ENCODE peak calls at places on chromosomes 13 and 19, in ten cellular contexts. G is breast epithelium; N is uterus; C is HCT116; F is heart right ventricle; P is spleen; Z is colonic mucosa; R is body of pancreas; Q is thoracic aorta; O is CD4-positive, CD25-positive, alpha-beta regulatory T cell. H is an unnamed sample. For H3K4me1, the result is how much of the 10 kb centered on the place peaks cover.

GRCh38 chr13:37360556-37360955 is 238.0 kb downstream of the POSTN start:
- DNase-seq in N (no peak), C (no peak), O (no peak), Q (no peak), Z (no peak), G (no peak), P (no peak), R (no peak), F (no peak), H (peak)

GRCh38 chr19:42246143-42246868 is 3.9 kb upstream of the GSK3A start:
- DNase-seq in G (peak), F (peak), C (no peak), Q (peak), N (peak), R (peak), P (peak), Z (peak), O (no peak), H (peak)

GRCh38 chr19:18098891-18099622 is 1.5 kb downstream of the MAST3 start:
- DNase-seq in G (no peak), P (peak), Z (no peak), F (no peak), R (no peak), Q (no peak), O (peak), N (no peak), C (no peak), H (no peak)

GRCh38 chr13:98334620-98335205 is 157.6 kb upstream of the RNF113B start:
- DNase-seq in Z (no peak), N (no peak), P (no peak), F (no peak), Q (no peak), R (no peak), O (no peak), C (no peak), G (no peak), H (no peak)

GRCh38 chr19:32868206-32868950 is 1.2 kb downstream of the SLC7A9 start:
- DNase-seq in G (no peak), F (no peak), O (no peak), C (no peak), Z (no peak), Q (no peak), R (no peak), P (peak), N (no peak), H (no peak)

GRCh38 chr13:111006508-111007031 is 91.7 kb upstream of the ANKRD10 start:
- DNase-seq in Z (peak), C (no peak), Q (peak), R (peak), G (no peak), N (peak), F (peak), P (no peak), O (no peak), H (peak)

GRCh38 chr19:41351339-41352245 is 2.1 kb downstream of the TGFB1 start:
- DNase-seq in O (peak), F (peak), G (no peak), C (no peak), P (peak), R (peak), Q (no peak), Z (peak), N (peak), H (peak)

GRCh38 chr13:69828527-69828926 is 279.1 kb upstream of the ATXN8OS start:
- DNase-seq in O (no peak), P (no peak), F (no peak), C (no peak), Z (no peak), N (no peak), G (no peak), R (no peak), Q (no peak), H (no peak)

GRCh38 chr19:12648088-12648487 is 18.5 kb downstream of the MAN2B1 start:
- DNase-seq in Z (peak), O (no peak), R (peak), G (no peak), N (no peak), P (no peak), C (no peak), F (no peak), Q (no peak), H (no peak)

GRCh38 chr13:98273067-98273823 is 96.2 kb upstream of the RNF113B start:
- DNase-seq in F (no peak), Z (no peak), Q (no peak), R (no peak), N (no peak), P (no peak), O (no peak), G (no peak), C (no peak), H (no peak)

GRCh38 chr13:97223711-97224461 is 1.8 kb downstream of the MBNL2 start:
- DNase-seq in P (peak), F (peak), C (peak), Q (no peak), N (peak), R (peak), O (peak), G (no peak), Z (peak), H (peak)

GRCh38 chr13:33139186-33139585 is 123.0 kb downstream of the KL start:
- DNase-seq in Z (no peak), C (no peak), O (no peak), R (peak), P (no peak), G (no peak), Q (peak), F (peak), N (peak), H (no peak)

GRCh38 chr13:79392882-79393563 is 13.0 kb downstream of the RBM26 start:
- DNase-seq in P (no peak), G (no peak), N (no peak), Z (no peak), R (no peak), Q (no peak), O (peak), F (no peak), C (no peak), H (no peak)

GRCh38 chr13:29936051-29936813 is 85.8 kb upstream of the UBL3 start:
- DNase-seq in R (peak), Z (no peak), P (peak), O (peak), F (no peak), Q (no peak), N (no peak), G (no peak), C (no peak), H (no peak)
- H3K4me3 ChIP-seq in R (no peak), Z (no peak), P (peak), O (peak), F (no peak), Q (peak), N (no peak), G (no peak), C (no peak), H (no peak)

DNA sequence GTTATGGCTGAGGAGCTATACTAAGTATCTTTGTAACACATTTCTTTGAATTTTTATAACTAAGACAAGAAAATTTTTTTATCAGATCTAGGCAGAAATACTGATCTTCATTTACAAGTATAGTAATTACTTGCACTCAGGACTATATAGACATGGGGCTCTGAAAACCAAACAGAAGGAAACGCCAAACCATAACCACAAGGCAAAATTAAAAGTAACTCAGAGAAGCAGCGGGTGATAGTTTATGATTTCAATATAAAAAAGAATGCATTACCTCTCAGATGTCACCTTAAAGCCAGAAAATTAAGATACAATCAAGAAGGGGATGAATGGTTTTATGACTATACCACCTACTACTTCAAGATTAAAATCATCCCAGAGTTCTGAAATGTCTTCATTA is 6.7 kb downstream of the SHISA2 start:
- DNase-seq in O (no peak), N (no peak), Q (no peak), R (no peak), F (no peak), Z (no peak), C (no peak), G (no peak), P (no peak), H (no peak)
- H3K4me1 ChIP-seq in O (under half), N (under half), Q (under half), R (under half), F (under half), Z (under half), C (under half), G (under half), P (under half), H (under half)

GRCh38 chr19:4279530-4280422 is 710 bp downstream of the SHD start:
- DNase-seq in Z (no peak), G (no peak), N (no peak), C (no peak), O (no peak), Q (no peak), R (no peak), P (no peak), F (no peak), H (no peak)
- H3K4me3 ChIP-seq in Z (peak), G (no peak), N (no peak), C (no peak), O (no peak), Q (peak), R (no peak), P (peak), F (peak), H (no peak)

DNA sequence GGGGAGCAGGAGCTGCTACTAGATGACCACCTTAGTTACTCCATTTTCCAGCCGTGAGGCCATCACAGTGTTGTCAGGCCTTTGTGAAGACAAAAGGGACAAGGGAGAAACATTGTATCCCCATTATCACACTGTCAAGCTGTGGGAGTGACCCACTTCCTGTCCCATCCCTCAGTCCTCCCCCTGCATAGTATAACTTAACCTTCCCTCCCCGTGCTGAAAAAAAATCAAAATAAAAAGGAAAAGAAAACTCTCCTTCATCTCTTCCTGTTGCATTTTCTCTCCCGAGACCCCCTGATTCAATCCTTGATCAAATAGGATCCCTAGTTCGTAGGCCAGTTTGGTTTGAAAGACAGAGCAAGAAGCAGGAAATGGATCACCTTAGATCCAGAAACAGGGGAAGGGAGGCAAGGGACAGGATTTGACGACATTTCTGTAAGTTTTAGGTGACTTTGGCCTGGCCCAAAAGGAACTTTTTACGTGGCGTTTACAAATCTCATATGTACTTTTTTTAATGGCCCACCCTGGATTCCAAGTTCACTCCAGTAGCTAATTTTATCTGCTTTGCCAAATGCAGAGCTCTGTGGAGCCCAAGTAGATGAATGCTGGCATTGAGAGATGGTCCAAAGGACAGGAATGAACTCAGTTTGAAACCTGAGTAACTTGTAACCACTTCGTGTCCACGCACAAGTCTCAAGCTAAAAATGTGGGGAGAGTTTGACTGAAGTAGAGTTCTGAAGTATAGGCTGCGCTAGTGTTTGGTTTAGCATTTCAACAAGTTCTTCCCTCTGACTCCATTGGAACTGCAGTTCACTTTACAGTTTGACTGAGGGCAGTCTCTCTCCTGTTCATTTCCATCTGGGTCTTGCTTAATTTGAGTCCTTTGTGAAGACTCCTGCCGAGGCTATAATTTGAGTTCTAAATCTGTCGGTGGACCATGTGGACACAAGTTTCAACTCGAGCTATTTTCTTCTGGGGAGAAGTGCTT is 16.6 kb upstream of the GATAD2A start:
- DNase-seq in Q (no peak), G (no peak), R (no peak), Z (no peak), N (no peak), O (peak), P (peak), C (no peak), F (no peak), H (no peak)
- H3K4me1 ChIP-seq in Q (half or more), G (under half), R (under half), Z (under half), N (under half), O (half or more), P (half or more), C (under half), F (half or more), H (under half)

DNA sequence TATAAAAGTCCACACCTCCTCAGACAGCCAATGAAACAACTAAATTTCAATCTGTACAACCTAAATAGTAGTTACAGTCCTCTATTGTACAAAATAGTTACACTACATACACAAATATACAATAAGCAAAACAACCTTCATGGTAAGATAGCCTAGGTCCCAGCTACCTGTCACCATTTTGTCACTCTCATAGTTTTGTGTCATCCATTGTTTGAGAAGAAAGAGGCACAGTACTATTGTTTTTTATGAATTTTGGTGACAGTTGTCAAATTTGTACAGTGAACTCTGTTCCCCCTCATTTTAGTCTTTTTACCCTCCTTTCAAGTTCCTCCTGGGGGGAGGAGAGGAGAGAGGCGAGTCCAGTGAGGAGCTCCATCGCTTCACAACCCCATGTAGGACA is 60.2 kb downstream of the SERP2 start:
- DNase-seq in C (no peak), F (no peak), N (no peak), R (no peak), Z (no peak), O (no peak), P (no peak), Q (no peak), G (no peak), H (no peak)
- H3K4me3 ChIP-seq in C (peak), F (peak), N (peak), R (no peak), Z (peak), O (no peak), P (peak), Q (peak), G (peak), H (no peak)

GRCh38 chr19:2242092-2242537 is 5.5 kb downstream of the SF3A2 start:
- DNase-seq in Q (no peak), R (no peak), C (no peak), O (no peak), N (no peak), G (no peak), Z (no peak), F (no peak), P (no peak), H (no peak)
- H3K4me1 ChIP-seq in Q (half or more), R (half or more), C (under half), O (half or more), N (under half), G (under half), Z (under half), F (half or more), P (half or more), H (under half)

GRCh38 chr19:49182848-49183375 is 25.3 kb downstream of the TRPM4 start:
- DNase-seq in P (no peak), F (no peak), G (no peak), O (no peak), N (no peak), Z (no peak), C (no peak), R (no peak), Q (no peak), H (no peak)
- H3K4me3 ChIP-seq in P (no peak), F (no peak), G (no peak), O (no peak), N (no peak), Z (no peak), C (no peak), R (no peak), Q (no peak), H (no peak)

DNA sequence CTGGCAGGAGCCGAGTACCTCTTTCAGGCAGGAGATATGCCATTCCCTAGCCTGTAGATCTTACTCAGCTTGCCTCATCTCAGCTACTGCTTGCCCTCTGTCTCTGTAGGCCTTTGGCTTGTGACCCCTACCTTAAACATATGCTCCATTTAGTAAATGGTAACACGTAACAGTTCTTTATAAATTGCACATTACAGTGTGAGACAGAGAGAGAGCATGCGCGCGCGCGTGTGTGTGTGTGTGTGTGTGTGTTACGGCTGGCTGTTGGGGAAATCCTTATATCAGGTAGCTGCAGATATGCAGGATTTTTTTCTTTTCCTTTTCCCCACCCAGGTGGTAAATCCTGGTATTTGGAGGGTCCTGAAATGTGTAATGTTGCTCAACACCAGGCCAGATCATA is 4.2 kb downstream of the SPINT2 start:
- DNase-seq in F (no peak), R (no peak), P (no peak), C (no peak), O (no peak), G (no peak), Q (no peak), Z (no peak), N (no peak), H (no peak)
- H3K4me1 ChIP-seq in F (under half), R (half or more), P (half or more), C (half or more), O (under half), G (under half), Q (half or more), Z (under half), N (under half), H (under half)

DNA sequence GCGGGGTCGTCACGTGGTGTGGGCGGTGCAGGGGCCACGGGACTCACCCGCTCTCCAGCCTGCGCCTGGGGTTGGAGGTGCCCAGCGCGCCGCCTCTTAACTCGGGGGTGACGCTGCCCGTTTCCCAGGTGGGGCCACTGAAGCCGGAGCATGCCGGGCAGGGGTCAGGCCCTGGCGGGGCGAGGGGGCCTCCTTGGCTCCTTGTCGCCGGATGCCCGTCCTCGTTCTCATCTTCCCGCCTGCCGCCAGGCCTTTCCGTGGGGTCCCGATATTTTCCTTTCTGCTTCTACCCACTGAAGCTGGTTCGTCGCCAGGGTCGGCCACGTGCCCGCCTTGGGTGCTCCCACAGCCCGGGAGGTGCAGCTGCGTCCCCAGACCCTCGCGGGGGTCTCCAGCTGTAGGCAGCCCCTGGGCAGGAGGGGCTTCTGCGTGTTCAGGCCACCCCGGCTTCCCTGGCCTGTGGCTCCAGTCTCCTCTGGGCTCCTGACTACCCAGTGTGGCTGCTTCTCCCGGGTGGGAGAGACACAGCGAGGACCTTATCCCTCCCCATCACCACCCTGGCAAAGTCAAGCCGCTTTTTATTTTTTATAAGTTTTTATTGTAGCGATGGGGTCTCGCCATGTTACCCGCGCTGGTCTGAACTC is 768 bp downstream of the FAM174C start:
- DNase-seq in O (no peak), R (no peak), P (no peak), N (no peak), Z (no peak), C (no peak), F (no peak), Q (no peak), G (no peak), H (peak)
- H3K4me3 ChIP-seq in O (peak), R (peak), P (peak), N (peak), Z (peak), C (peak), F (peak), Q (peak), G (peak), H (peak)